ENCODE peak calls at places on chromosomes 16 and 17, in six cellular contexts. One of them, this sample, is unnamed.

GRCh38 chr17:75625813-75626486 is 7.3 kb upstream of the SMIM5 start:
- DNase-seq in GM13977: peak; percentile 78
- DNase-seq in Calu3: peak; percentile 47
- DNase-seq in HepG2: peak; percentile 56
- DNase-seq in stimulated activated effector memory CD8-positive, alpha-beta T cell treated with anti-CD3 and anti-CD28 coated beads, Interleukin-12 subunit alpha, Interleukin-12 subunit beta, amount 100 ng/mL, for 72 hours: no peak
- DNase-seq in NCI-H1105 treated with DMSO at 0.1 percent for 48 hours: no peak
- DNase-seq in this sample: peak; percentile 70

GRCh38 chr17:1485311-1485747 is 7.2 kb downstream of the MYO1C start:
- DNase-seq in stimulated activated effector memory CD8-positive, alpha-beta T cell treated with anti-CD3 and anti-CD28 coated beads, Interleukin-12 subunit alpha, Interleukin-12 subunit beta, amount 100 ng/mL, for 72 hours: no peak
- DNase-seq in Calu3: peak; percentile 34
- DNase-seq in GM13977: peak; percentile 80
- DNase-seq in NCI-H1105 treated with DMSO at 0.1 percent for 48 hours: no peak
- DNase-seq in HepG2: peak; percentile 12
- DNase-seq in this sample: peak; percentile 50

GRCh38 chr17:78289004-78289403 is 57.6 kb downstream of the TMEM235 start:
- DNase-seq in Calu3: no peak
- DNase-seq in NCI-H1105 treated with DMSO at 0.1 percent for 48 hours: no peak
- DNase-seq in HepG2: no peak
- DNase-seq in GM13977: no peak
- DNase-seq in stimulated activated effector memory CD8-positive, alpha-beta T cell treated with anti-CD3 and anti-CD28 coated beads, Interleukin-12 subunit alpha, Interleukin-12 subunit beta, amount 100 ng/mL, for 72 hours: no peak
- DNase-seq in this sample: no peak

GRCh38 chr17:65914784-65915342 is 277.1 kb downstream of the CEP112 start:
- DNase-seq in GM13977: peak; percentile 35
- DNase-seq in HepG2: no peak
- DNase-seq in Calu3: no peak
- DNase-seq in NCI-H1105 treated with DMSO at 0.1 percent for 48 hours: no peak
- DNase-seq in stimulated activated effector memory CD8-positive, alpha-beta T cell treated with anti-CD3 and anti-CD28 coated beads, Interleukin-12 subunit alpha, Interleukin-12 subunit beta, amount 100 ng/mL, for 72 hours: peak; percentile 51
- DNase-seq in this sample: peak; percentile 40

GRCh38 chr17:11742891-11743290 is 144.6 kb downstream of the DNAH9 start:
- DNase-seq in NCI-H1105 treated with DMSO at 0.1 percent for 48 hours: no peak
- DNase-seq in Calu3: no peak
- DNase-seq in HepG2: no peak
- DNase-seq in GM13977: no peak
- DNase-seq in stimulated activated effector memory CD8-positive, alpha-beta T cell treated with anti-CD3 and anti-CD28 coated beads, Interleukin-12 subunit alpha, Interleukin-12 subunit beta, amount 100 ng/mL, for 72 hours: no peak
- DNase-seq in this sample: no peak

GRCh38 chr16:28308794-28309535 is 16.6 kb downstream of the SBK1 start:
- DNase-seq in NCI-H1105 treated with DMSO at 0.1 percent for 48 hours: no peak
- DNase-seq in Calu3: no peak
- DNase-seq in GM13977: no peak
- DNase-seq in stimulated activated effector memory CD8-positive, alpha-beta T cell treated with anti-CD3 and anti-CD28 coated beads, Interleukin-12 subunit alpha, Interleukin-12 subunit beta, amount 100 ng/mL, for 72 hours: no peak
- DNase-seq in HepG2: no peak
- DNase-seq in this sample: no peak

GRCh38 chr17:76738468-76738850 is 540 bp downstream of the MFSD11 start:
- DNase-seq in HepG2: no peak
- DNase-seq in NCI-H1105 treated with DMSO at 0.1 percent for 48 hours: no peak
- DNase-seq in GM13977: no peak
- DNase-seq in Calu3: no peak
- DNase-seq in stimulated activated effector memory CD8-positive, alpha-beta T cell treated with anti-CD3 and anti-CD28 coated beads, Interleukin-12 subunit alpha, Interleukin-12 subunit beta, amount 100 ng/mL, for 72 hours: no peak
- DNase-seq in this sample: no peak

GRCh38 chr17:17508641-17509591 is 12.7 kb upstream of the RASD1 start:
- DNase-seq in Calu3: no peak
- DNase-seq in stimulated activated effector memory CD8-positive, alpha-beta T cell treated with anti-CD3 and anti-CD28 coated beads, Interleukin-12 subunit alpha, Interleukin-12 subunit beta, amount 100 ng/mL, for 72 hours: no peak
- DNase-seq in HepG2: no peak
- DNase-seq in NCI-H1105 treated with DMSO at 0.1 percent for 48 hours: no peak
- DNase-seq in GM13977: no peak
- DNase-seq in this sample: no peak

GRCh38 chr17:56098746-56099145 is 54.5 kb upstream of the ANKFN1 start:
- DNase-seq in NCI-H1105 treated with DMSO at 0.1 percent for 48 hours: no peak
- DNase-seq in HepG2: no peak
- DNase-seq in stimulated activated effector memory CD8-positive, alpha-beta T cell treated with anti-CD3 and anti-CD28 coated beads, Interleukin-12 subunit alpha, Interleukin-12 subunit beta, amount 100 ng/mL, for 72 hours: no peak
- DNase-seq in Calu3: no peak
- DNase-seq in GM13977: no peak
- DNase-seq in this sample: no peak

GRCh38 chr17:78748048-78748729 is 33.9 kb downstream of the CYTH1 start:
- DNase-seq in Calu3: no peak
- DNase-seq in NCI-H1105 treated with DMSO at 0.1 percent for 48 hours: no peak
- DNase-seq in stimulated activated effector memory CD8-positive, alpha-beta T cell treated with anti-CD3 and anti-CD28 coated beads, Interleukin-12 subunit alpha, Interleukin-12 subunit beta, amount 100 ng/mL, for 72 hours: peak; percentile 78
- DNase-seq in HepG2: peak; percentile 90
- DNase-seq in GM13977: no peak
- DNase-seq in this sample: no peak

GRCh38 chr16:4987580-4988374 is 29.6 kb downstream of the SEC14L5 start:
- DNase-seq in Calu3: no peak
- DNase-seq in NCI-H1105 treated with DMSO at 0.1 percent for 48 hours: no peak
- DNase-seq in stimulated activated effector memory CD8-positive, alpha-beta T cell treated with anti-CD3 and anti-CD28 coated beads, Interleukin-12 subunit alpha, Interleukin-12 subunit beta, amount 100 ng/mL, for 72 hours: no peak
- DNase-seq in GM13977: no peak
- DNase-seq in HepG2: no peak
- DNase-seq in this sample: no peak

GRCh38 chr16:57893559-57894389 is 77.2 kb downstream of the CNGB1 start:
- DNase-seq in Calu3: peak; percentile 85
- DNase-seq in stimulated activated effector memory CD8-positive, alpha-beta T cell treated with anti-CD3 and anti-CD28 coated beads, Interleukin-12 subunit alpha, Interleukin-12 subunit beta, amount 100 ng/mL, for 72 hours: no peak
- DNase-seq in NCI-H1105 treated with DMSO at 0.1 percent for 48 hours: no peak
- DNase-seq in GM13977: no peak
- DNase-seq in HepG2: peak; percentile 99
- DNase-seq in this sample: no peak

GRCh38 chr17:15651001-15651582 is 31.6 kb upstream of the FBXW10B start:
- DNase-seq in NCI-H1105 treated with DMSO at 0.1 percent for 48 hours: peak; percentile 52
- DNase-seq in HepG2: no peak
- DNase-seq in stimulated activated effector memory CD8-positive, alpha-beta T cell treated with anti-CD3 and anti-CD28 coated beads, Interleukin-12 subunit alpha, Interleukin-12 subunit beta, amount 100 ng/mL, for 72 hours: no peak
- DNase-seq in Calu3: no peak
- DNase-seq in GM13977: no peak
- DNase-seq in this sample: no peak

GRCh38 chr16:81238296-81239011 is at the start of gene BCO1:
- DNase-seq in HepG2: peak; percentile 35
- DNase-seq in stimulated activated effector memory CD8-positive, alpha-beta T cell treated with anti-CD3 and anti-CD28 coated beads, Interleukin-12 subunit alpha, Interleukin-12 subunit beta, amount 100 ng/mL, for 72 hours: no peak
- DNase-seq in GM13977: no peak
- DNase-seq in NCI-H1105 treated with DMSO at 0.1 percent for 48 hours: peak; percentile 61
- DNase-seq in Calu3: peak; percentile 57
- DNase-seq in this sample: no peak

GRCh38 chr17:78674595-78675315 is 97.6 kb upstream of the DNAH17 start:
- DNase-seq in NCI-H1105 treated with DMSO at 0.1 percent for 48 hours: peak; percentile 90
- DNase-seq in GM13977: no peak
- DNase-seq in Calu3: no peak
- DNase-seq in stimulated activated effector memory CD8-positive, alpha-beta T cell treated with anti-CD3 and anti-CD28 coated beads, Interleukin-12 subunit alpha, Interleukin-12 subunit beta, amount 100 ng/mL, for 72 hours: no peak
- DNase-seq in HepG2: no peak
- DNase-seq in this sample: no peak

GRCh38 chr17:77230436-77230830 is 89.7 kb downstream of the SEC14L1 start:
- DNase-seq in NCI-H1105 treated with DMSO at 0.1 percent for 48 hours: no peak
- DNase-seq in GM13977: no peak
- DNase-seq in HepG2: no peak
- DNase-seq in Calu3: no peak
- DNase-seq in stimulated activated effector memory CD8-positive, alpha-beta T cell treated with anti-CD3 and anti-CD28 coated beads, Interleukin-12 subunit alpha, Interleukin-12 subunit beta, amount 100 ng/mL, for 72 hours: no peak
- DNase-seq in this sample: no peak

GRCh38 chr16:89054714-89055113 is 38.9 kb upstream of the ACSF3 start:
- DNase-seq in stimulated activated effector memory CD8-positive, alpha-beta T cell treated with anti-CD3 and anti-CD28 coated beads, Interleukin-12 subunit alpha, Interleukin-12 subunit beta, amount 100 ng/mL, for 72 hours: no peak
- DNase-seq in NCI-H1105 treated with DMSO at 0.1 percent for 48 hours: no peak
- DNase-seq in Calu3: no peak
- DNase-seq in HepG2: no peak
- DNase-seq in GM13977: no peak
- DNase-seq in this sample: no peak

This sample was measured in GM19239.